ENCODE peak calls at places on chromosomes 11 and 22, in ten cellular contexts. One of them, this sample, is unnamed.

GRCh38 chr11:128757235-128757711 is 63.4 kb downstream of the FLI1 start:
- DNase-seq in activated CD8-positive, alpha-beta T cell treated with anti-CD3 and anti-CD28 coated beads for 36 hours: peak; percentile 88
- DNase-seq in AG09319: no peak
- DNase-seq in kidney epithelial cell: no peak
- DNase-seq in psoas muscle: no peak
- DNase-seq in progenitor cell of endocrine pancreas: no peak
- DNase-seq in fibroblast of villous mesenchyme: peak; percentile 44
- DNase-seq in HFFc6: peak; percentile 31
- DNase-seq in CD14-positive monocyte: peak; percentile 89
- DNase-seq in NB4: peak; percentile 94
- DNase-seq in this sample: peak; percentile 82

GRCh38 chr11:57417056-57417455 is 9.9 kb downstream of the SLC43A3 start:
- DNase-seq in kidney epithelial cell: no peak
- DNase-seq in fibroblast of villous mesenchyme: no peak
- DNase-seq in AG09319: no peak
- DNase-seq in psoas muscle: peak; percentile 61
- DNase-seq in progenitor cell of endocrine pancreas: no peak
- DNase-seq in HFFc6: no peak
- DNase-seq in activated CD8-positive, alpha-beta T cell treated with anti-CD3 and anti-CD28 coated beads for 36 hours: no peak
- DNase-seq in NB4: no peak
- DNase-seq in CD14-positive monocyte: no peak
- DNase-seq in this sample: no peak

GRCh38 chr11:14973621-14974020 is 1.5 kb upstream of the CALCA start:
- DNase-seq in HFFc6: no peak
- DNase-seq in progenitor cell of endocrine pancreas: peak; percentile 16
- DNase-seq in fibroblast of villous mesenchyme: no peak
- DNase-seq in psoas muscle: no peak
- DNase-seq in AG09319: no peak
- DNase-seq in NB4: no peak
- DNase-seq in activated CD8-positive, alpha-beta T cell treated with anti-CD3 and anti-CD28 coated beads for 36 hours: peak; percentile 60
- DNase-seq in CD14-positive monocyte: no peak
- DNase-seq in kidney epithelial cell: no peak
- DNase-seq in this sample: no peak

GRCh38 chr11:22089609-22090008 is 103.3 kb upstream of the ANO5 start:
- DNase-seq in NB4: no peak
- DNase-seq in CD14-positive monocyte: no peak
- DNase-seq in activated CD8-positive, alpha-beta T cell treated with anti-CD3 and anti-CD28 coated beads for 36 hours: no peak
- DNase-seq in HFFc6: no peak
- DNase-seq in kidney epithelial cell: no peak
- DNase-seq in progenitor cell of endocrine pancreas: no peak
- DNase-seq in psoas muscle: no peak
- DNase-seq in fibroblast of villous mesenchyme: no peak
- DNase-seq in AG09319: no peak
- DNase-seq in this sample: no peak

GRCh38 chr11:65592840-65593517 is 2.6 kb downstream of the KCNK7 start:
- DNase-seq in progenitor cell of endocrine pancreas: no peak
- DNase-seq in activated CD8-positive, alpha-beta T cell treated with anti-CD3 and anti-CD28 coated beads for 36 hours: no peak
- DNase-seq in NB4: no peak
- DNase-seq in kidney epithelial cell: no peak
- DNase-seq in AG09319: no peak
- DNase-seq in fibroblast of villous mesenchyme: no peak
- DNase-seq in HFFc6: no peak
- DNase-seq in psoas muscle: no peak
- DNase-seq in CD14-positive monocyte: no peak
- DNase-seq in this sample: no peak

GRCh38 chr11:44223261-44223660 is 86.7 kb downstream of the ALX4 start:
- DNase-seq in NB4: no peak
- DNase-seq in CD14-positive monocyte: no peak
- DNase-seq in activated CD8-positive, alpha-beta T cell treated with anti-CD3 and anti-CD28 coated beads for 36 hours: no peak
- DNase-seq in fibroblast of villous mesenchyme: peak; percentile 27
- DNase-seq in psoas muscle: no peak
- DNase-seq in AG09319: no peak
- DNase-seq in kidney epithelial cell: no peak
- DNase-seq in progenitor cell of endocrine pancreas: no peak
- DNase-seq in HFFc6: peak; percentile 64
- DNase-seq in this sample: no peak

GRCh38 chr11:36945384-36945783 is 347.3 kb upstream of the RAG2 start:
- DNase-seq in HFFc6: no peak
- DNase-seq in AG09319: no peak
- DNase-seq in progenitor cell of endocrine pancreas: no peak
- DNase-seq in kidney epithelial cell: no peak
- DNase-seq in fibroblast of villous mesenchyme: no peak
- DNase-seq in psoas muscle: no peak
- DNase-seq in NB4: peak; percentile 19
- DNase-seq in activated CD8-positive, alpha-beta T cell treated with anti-CD3 and anti-CD28 coated beads for 36 hours: no peak
- DNase-seq in CD14-positive monocyte: no peak
- DNase-seq in this sample: no peak

GRCh38 chr11:35390737-35391682 is 28.3 kb downstream of the SLC1A2 start:
- DNase-seq in NB4: peak; percentile 39
- DNase-seq in fibroblast of villous mesenchyme: peak; percentile 86
- DNase-seq in psoas muscle: no peak
- DNase-seq in activated CD8-positive, alpha-beta T cell treated with anti-CD3 and anti-CD28 coated beads for 36 hours: peak; percentile 73
- DNase-seq in progenitor cell of endocrine pancreas: no peak
- DNase-seq in AG09319: peak; percentile 47
- DNase-seq in kidney epithelial cell: no peak
- DNase-seq in HFFc6: peak; percentile 80
- DNase-seq in CD14-positive monocyte: no peak
- DNase-seq in this sample: peak; percentile 31

DNA sequence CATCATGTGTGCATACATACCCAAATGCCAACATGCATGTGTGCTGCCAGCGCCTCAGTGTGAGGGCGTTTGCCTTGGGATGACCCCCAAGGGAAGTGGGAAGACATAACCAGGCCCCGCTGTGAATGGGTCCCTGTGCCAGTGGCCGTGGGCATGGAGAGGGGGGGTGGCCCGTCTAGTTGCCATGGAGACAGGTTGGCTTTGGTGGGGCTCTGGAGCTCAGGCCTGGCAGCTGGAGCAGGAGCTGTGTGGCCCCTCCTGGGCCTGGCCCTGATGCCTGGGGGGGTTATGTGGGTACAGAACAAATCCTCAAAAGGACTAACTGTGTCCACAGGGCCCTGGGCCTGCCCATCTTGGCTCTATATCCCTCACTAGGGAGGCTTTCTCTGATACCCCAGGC is 8.0 kb downstream of the SYT7 start:
- DNase-seq in kidney epithelial cell: no peak
- DNase-seq in fibroblast of villous mesenchyme: no peak
- DNase-seq in AG09319: no peak
- DNase-seq in HFFc6: no peak
- DNase-seq in psoas muscle: no peak
- DNase-seq in CD14-positive monocyte: no peak
- DNase-seq in NB4: no peak
- DNase-seq in progenitor cell of endocrine pancreas: no peak
- DNase-seq in activated CD8-positive, alpha-beta T cell treated with anti-CD3 and anti-CD28 coated beads for 36 hours: no peak
- DNase-seq in this sample: no peak
- TF ChIP-seq CTCF in kidney epithelial cell: no peak
- TF ChIP-seq CTCF in fibroblast of villous mesenchyme: no peak
- TF ChIP-seq CTCF in AG09319: no peak
- TF ChIP-seq CTCF in HFFc6: no peak
- TF ChIP-seq CTCF in psoas muscle: no peak
- TF ChIP-seq CTCF in CD14-positive monocyte: no peak
- TF ChIP-seq CTCF in NB4: no peak
- TF ChIP-seq CTCF in progenitor cell of endocrine pancreas: no peak
- TF ChIP-seq CTCF in activated CD8-positive, alpha-beta T cell treated with anti-CD3 and anti-CD28 coated beads for 36 hours: no peak
- TF ChIP-seq CTCF in this sample: no peak

DNA sequence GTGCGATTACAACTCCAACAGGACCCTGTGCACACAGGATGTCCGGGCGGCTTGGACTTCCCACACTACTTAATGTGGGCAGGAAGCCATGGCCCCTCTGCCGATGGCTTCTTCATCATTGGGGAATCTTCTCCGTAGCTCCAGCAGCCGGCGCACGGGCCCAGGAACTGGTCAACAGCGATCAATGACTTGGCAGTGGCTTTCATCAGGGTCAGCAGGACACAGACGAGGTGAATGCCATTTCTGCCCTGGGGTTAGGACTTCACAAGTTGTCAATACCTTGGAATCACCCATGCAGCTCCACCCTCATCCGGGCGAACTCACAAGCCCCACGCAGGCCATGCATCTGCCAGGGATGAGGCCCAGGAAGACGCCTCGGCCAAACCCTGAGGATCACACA is 645.7 kb downstream of the BRD1 start:
- DNase-seq in HFFc6: no peak
- DNase-seq in NB4: no peak
- DNase-seq in kidney epithelial cell: no peak
- DNase-seq in CD14-positive monocyte: no peak
- DNase-seq in fibroblast of villous mesenchyme: no peak
- DNase-seq in activated CD8-positive, alpha-beta T cell treated with anti-CD3 and anti-CD28 coated beads for 36 hours: no peak
- DNase-seq in AG09319: no peak
- DNase-seq in progenitor cell of endocrine pancreas: no peak
- DNase-seq in psoas muscle: no peak
- DNase-seq in this sample: no peak
- TF ChIP-seq CTCF in HFFc6: no peak
- TF ChIP-seq CTCF in NB4: no peak
- TF ChIP-seq CTCF in kidney epithelial cell: no peak
- TF ChIP-seq CTCF in CD14-positive monocyte: no peak
- TF ChIP-seq CTCF in fibroblast of villous mesenchyme: no peak
- TF ChIP-seq CTCF in activated CD8-positive, alpha-beta T cell treated with anti-CD3 and anti-CD28 coated beads for 36 hours: no peak
- TF ChIP-seq CTCF in AG09319: no peak
- TF ChIP-seq CTCF in progenitor cell of endocrine pancreas: no peak
- TF ChIP-seq CTCF in psoas muscle: no peak
- TF ChIP-seq CTCF in this sample: no peak

DNA sequence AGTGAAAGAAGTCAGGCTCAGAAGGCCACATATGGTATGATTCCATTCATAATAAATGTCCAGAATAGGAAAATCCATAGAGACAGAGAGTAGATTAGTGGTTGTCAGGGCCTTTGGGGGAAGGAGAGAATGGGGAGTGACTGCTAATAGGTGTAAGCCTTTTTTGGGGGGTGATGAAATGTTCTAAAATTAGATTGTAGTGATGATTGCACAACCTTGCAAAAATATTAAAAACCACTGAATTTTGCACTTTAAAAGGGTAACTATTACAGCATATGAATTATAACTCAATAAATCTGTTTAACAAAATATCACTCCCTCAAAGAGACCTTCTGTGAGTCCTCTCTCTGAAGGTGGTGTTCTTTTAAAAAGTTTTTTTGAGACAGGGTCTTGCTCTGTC is 72.3 kb upstream of the GRK3 start:
- DNase-seq in AG09319: no peak
- DNase-seq in NB4: no peak
- DNase-seq in fibroblast of villous mesenchyme: no peak
- DNase-seq in CD14-positive monocyte: no peak
- DNase-seq in progenitor cell of endocrine pancreas: no peak
- DNase-seq in psoas muscle: no peak
- DNase-seq in activated CD8-positive, alpha-beta T cell treated with anti-CD3 and anti-CD28 coated beads for 36 hours: no peak
- DNase-seq in HFFc6: no peak
- DNase-seq in kidney epithelial cell: no peak
- DNase-seq in this sample: no peak
- TF ChIP-seq CTCF in AG09319: no peak
- TF ChIP-seq CTCF in NB4: no peak
- TF ChIP-seq CTCF in fibroblast of villous mesenchyme: no peak
- TF ChIP-seq CTCF in CD14-positive monocyte: no peak
- TF ChIP-seq CTCF in progenitor cell of endocrine pancreas: no peak
- TF ChIP-seq CTCF in psoas muscle: no peak
- TF ChIP-seq CTCF in activated CD8-positive, alpha-beta T cell treated with anti-CD3 and anti-CD28 coated beads for 36 hours: no peak
- TF ChIP-seq CTCF in HFFc6: no peak
- TF ChIP-seq CTCF in kidney epithelial cell: no peak
- TF ChIP-seq CTCF in this sample: no peak

DNA sequence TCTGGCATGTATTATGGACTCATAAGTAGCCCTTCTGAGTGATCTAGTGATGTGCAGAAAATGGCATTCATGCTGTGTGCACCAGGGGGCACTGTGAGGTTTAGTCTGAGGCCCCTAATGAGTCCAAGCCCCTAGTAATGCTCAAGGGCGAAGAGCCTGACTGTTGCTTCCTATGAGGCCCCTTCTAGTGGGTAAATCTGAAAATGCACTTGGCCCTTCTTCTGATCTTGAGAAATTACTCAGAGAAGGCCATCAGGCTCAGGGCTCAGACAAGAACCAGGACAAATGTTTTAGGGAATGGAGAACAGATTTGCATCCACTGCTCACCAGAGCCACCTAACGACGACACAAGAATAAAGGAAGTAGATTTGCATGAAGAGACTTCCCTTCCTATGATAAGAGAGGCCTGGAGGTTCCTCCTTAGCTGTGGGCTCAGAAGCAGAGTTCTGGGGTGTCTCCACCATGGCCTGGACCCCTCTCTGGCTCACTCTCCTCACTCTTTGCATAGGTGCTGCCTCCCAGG is 75.8 kb downstream of the GGTLC2 start:
- DNase-seq in progenitor cell of endocrine pancreas: peak; percentile 30
- DNase-seq in activated CD8-positive, alpha-beta T cell treated with anti-CD3 and anti-CD28 coated beads for 36 hours: peak; percentile 83
- DNase-seq in AG09319: no peak
- DNase-seq in fibroblast of villous mesenchyme: peak; percentile 48
- DNase-seq in HFFc6: peak; percentile 11
- DNase-seq in kidney epithelial cell: no peak
- DNase-seq in NB4: peak; percentile 79
- DNase-seq in psoas muscle: no peak
- DNase-seq in CD14-positive monocyte: peak; percentile 61
- DNase-seq in this sample: peak; percentile 72
- TF ChIP-seq CTCF in progenitor cell of endocrine pancreas: peak; percentile 72
- TF ChIP-seq CTCF in activated CD8-positive, alpha-beta T cell treated with anti-CD3 and anti-CD28 coated beads for 36 hours: peak; percentile 81
- TF ChIP-seq CTCF in AG09319: peak; percentile 38
- TF ChIP-seq CTCF in fibroblast of villous mesenchyme: peak; percentile 71
- TF ChIP-seq CTCF in HFFc6: peak; percentile 79
- TF ChIP-seq CTCF in kidney epithelial cell: peak; percentile 48
- TF ChIP-seq CTCF in NB4: peak; percentile 61
- TF ChIP-seq CTCF in psoas muscle: no peak
- TF ChIP-seq CTCF in CD14-positive monocyte: peak; percentile 88
- TF ChIP-seq CTCF in this sample: peak; percentile 71

This sample was measured in GM10248.